ENCODE peak calls at places on chromosomes 12 and 14, in four cellular contexts. B is HL-60, Z is GM12878, O is HepG2. F is an unnamed sample.

GRCh38 chr12:32265461-32265860 is 133.9 kb upstream of the FGD4 start:
- DNase-seq in B (no peak), Z (no peak), O (no peak), F (no peak)

GRCh38 chr12:104285740-104286537 is 17.6 kb upstream of the EID3 start:
- DNase-seq in B (no peak), Z (no peak), O (no peak), F (no peak)

GRCh38 chr12:99611117-99611516 is 36.4 kb upstream of the GARIN6 start:
- DNase-seq in B (no peak), Z (no peak), O (no peak), F (no peak)

GRCh38 chr14:87813211-87813610 is 179.8 kb downstream of the GALC start:
- DNase-seq in B (no peak), Z (no peak), O (no peak), F (no peak)

GRCh38 chr12:94792690-94793089 is 142.3 kb upstream of the TMCC3 start:
- DNase-seq in B (peak), Z (no peak), O (no peak), F (no peak)

GRCh38 chr14:30779210-30779609 is 95.1 kb upstream of the COCH start:
- DNase-seq in B (no peak), Z (no peak), O (no peak), F (no peak)

GRCh38 chr12:108815875-108816594 is 41.3 kb downstream of the SSH1 start:
- DNase-seq in B (no peak), Z (no peak), O (no peak), F (no peak)

GRCh38 chr12:111766608-111767361 is at the start of gene ALDH2:
- DNase-seq in B (no peak), Z (no peak), O (peak), F (peak)

GRCh38 chr14:75884198-75884611 is 97.6 kb downstream of the TGFB3 start:
- DNase-seq in B (no peak), Z (no peak), O (no peak), F (no peak)

GRCh38 chr12:22409071-22409951 is 74.8 kb upstream of the ST8SIA1 start:
- DNase-seq in B (no peak), Z (peak), O (no peak), F (no peak)

GRCh38 chr14:102565331-102565887 is 27.0 kb upstream of the RCOR1 start:
- DNase-seq in B (peak), Z (peak), O (no peak), F (no peak)

GRCh38 chr14:35046751-35047536 is 872 bp downstream of the FAM177A1 start:
- DNase-seq in B (no peak), Z (no peak), O (peak), F (peak)

GRCh38 chr12:3795800-3796133 is 42.9 kb upstream of the CRACR2A start:
- DNase-seq in B (no peak), Z (no peak), O (no peak), F (no peak)

GRCh38 chr12:94818970-94819369 is 168.6 kb upstream of the TMCC3 start:
- DNase-seq in B (no peak), Z (no peak), O (no peak), F (no peak)

GRCh38 chr12:132178314-132178713 is 34.1 kb downstream of the NOC4L start:
- DNase-seq in B (peak), Z (no peak), O (no peak), F (no peak)

GRCh38 chr12:66740257-66740656 is 61.4 kb upstream of the GRIP1 start:
- DNase-seq in B (no peak), Z (no peak), O (no peak), F (no peak)

GRCh38 chr12:121637231-121637914 is 11.0 kb downstream of the ORAI1 start:
- DNase-seq in B (no peak), Z (no peak), O (no peak), F (no peak)

GRCh38 chr12:132550014-132550802 is 60.2 kb downstream of the LRCOL1 start:
- DNase-seq in B (no peak), Z (no peak), O (no peak), F (peak)

GRCh38 chr12:76720068-76720467 is 43.8 kb upstream of the ZDHHC17 start:
- DNase-seq in B (no peak), Z (no peak), O (no peak), F (no peak)

GRCh38 chr14:100592461-100592871 is 5.2 kb upstream of the BEGAIN start:
- DNase-seq in B (no peak), Z (no peak), O (no peak), F (no peak)

GRCh38 chr12:58459191-58459590 is 461.1 kb downstream of the LRIG3 start:
- DNase-seq in B (no peak), Z (no peak), O (no peak), F (no peak)

GRCh38 chr12:8894378-8894777 is 19.9 kb upstream of the PHC1 start:
- DNase-seq in B (no peak), Z (no peak), O (no peak), F (no peak)

GRCh38 chr14:106622200-106622745 is 1095.9 kb downstream of the TMEM121 start:
- DNase-seq in B (no peak), Z (no peak), O (no peak), F (no peak)

GRCh38 chr12:120470150-120470817 is 736 bp upstream of the SRSF9 start:
- DNase-seq in B (no peak), Z (no peak), O (peak), F (no peak)

DNA sequence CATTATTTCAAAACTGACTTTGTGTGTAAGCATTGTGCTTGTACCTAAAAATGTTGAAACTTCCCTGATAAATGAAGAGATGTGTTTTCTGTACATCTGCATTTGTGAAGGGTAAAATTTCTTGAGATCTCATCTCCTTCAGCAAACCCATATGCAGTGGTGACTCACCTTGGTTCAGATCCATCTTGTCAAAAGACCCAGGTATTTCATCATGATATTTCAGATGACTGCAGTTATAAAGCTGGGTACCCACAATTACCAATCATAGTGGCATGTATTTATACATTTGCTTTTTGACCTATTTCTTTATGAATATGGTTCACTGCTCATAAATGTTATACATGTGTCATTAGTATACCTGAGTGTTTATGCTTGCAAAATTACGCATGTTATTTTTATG is 1213.6 kb downstream of the GALC start:
- DNase-seq in B (no peak), Z (no peak), O (no peak), F (no peak)
- TF ChIP-seq GABPA in B (no peak), Z (no peak), O (no peak), F (no peak)

GRCh38 chr14:93332032-93332852 is 594 bp downstream of the BTBD7 start:
- DNase-seq in B (peak), Z (no peak), O (peak), F (peak)

GRCh38 chr14:93332853-93333630 is at the start of gene BTBD7:
- DNase-seq in B (peak), Z (peak), O (peak), F (peak)

GRCh38 chr14:93329965-93330608 is 2.7 kb downstream of the BTBD7 start:
- DNase-seq in B (no peak), Z (no peak), O (peak), F (peak)

GRCh38 chr14:93330609-93331000 is 2.2 kb downstream of the BTBD7 start:
- DNase-seq in B (no peak), Z (no peak), O (no peak), F (no peak)

GRCh38 chr14:93331375-93332031 is 1.3 kb downstream of the BTBD7 start:
- DNase-seq in B (no peak), Z (no peak), O (no peak), F (no peak)
- TF ChIP-seq GABPA in B (no peak), Z (no peak), O (no peak), F (no peak)

GRCh38 chr14:76955575-76956252 is 72.8 kb downstream of the IRF2BPL start:
- DNase-seq in B (no peak), Z (peak), O (peak), F (no peak)
- TF ChIP-seq GABPA in B (no peak), Z (no peak), O (no peak), F (no peak)

GRCh38 chr14:95432152-95433093 is 84.0 kb downstream of the SYNE3 start:
- DNase-seq in B (no peak), Z (no peak), O (peak), F (peak)

GRCh38 chr14:95428557-95428956 is 87.9 kb downstream of the SYNE3 start:
- DNase-seq in B (no peak), Z (no peak), O (no peak), F (no peak)

GRCh38 chr14:95433094-95433478 is 83.4 kb downstream of the SYNE3 start:
- DNase-seq in B (no peak), Z (no peak), O (no peak), F (no peak)

GRCh38 chr14:95434161-95434560 is 82.3 kb downstream of the SYNE3 start:
- DNase-seq in B (no peak), Z (no peak), O (no peak), F (no peak)

DNA sequence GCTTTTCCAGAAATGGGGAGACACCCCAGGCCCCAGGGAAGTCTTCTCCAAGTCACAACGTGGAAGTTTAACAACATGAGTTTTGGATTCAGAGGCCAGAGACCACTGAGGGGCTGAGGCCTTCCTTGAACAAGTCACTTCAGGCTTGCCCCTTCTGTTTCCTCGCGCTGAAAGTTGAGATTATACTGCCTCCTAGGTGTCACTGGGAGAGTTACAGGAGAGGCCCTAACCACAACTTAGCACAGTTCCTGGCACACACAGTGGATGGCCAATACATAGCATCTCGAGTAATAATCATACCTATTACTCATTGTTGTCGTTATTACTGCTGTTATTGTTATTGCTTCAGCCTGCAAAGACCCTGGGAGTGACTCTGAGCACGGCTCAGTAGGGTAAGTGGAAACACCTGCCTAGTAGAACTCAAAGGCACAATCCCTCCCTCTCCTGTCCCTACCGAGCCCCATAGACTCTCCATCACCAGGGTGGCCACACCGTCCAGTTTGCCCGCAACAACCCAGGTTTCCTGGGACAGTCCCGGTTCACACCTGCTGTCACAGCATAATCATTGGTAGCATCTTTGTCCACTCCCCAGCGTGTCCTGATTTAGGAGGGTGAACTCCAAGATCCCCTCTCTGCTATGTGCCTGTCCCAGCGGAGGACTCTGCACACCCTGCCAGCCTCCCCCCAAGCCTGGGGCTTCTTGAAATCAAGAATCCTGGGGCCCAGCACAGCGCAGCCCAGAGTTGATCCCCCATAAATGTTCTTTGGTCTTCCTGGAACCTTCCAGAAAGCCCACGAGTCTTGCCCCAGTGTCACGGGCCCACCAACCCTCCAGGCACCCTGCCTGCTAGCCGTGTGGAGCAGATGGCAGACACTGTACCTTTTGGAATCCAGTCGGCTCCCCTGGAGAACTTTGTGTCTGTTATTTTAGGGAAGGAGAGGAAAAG is 85.0 kb downstream of the SYNE3 start:
- DNase-seq in B (no peak), Z (no peak), O (no peak), F (peak)
- TF ChIP-seq GABPA in B (no peak), Z (no peak), O (no peak), F (no peak)

DNA sequence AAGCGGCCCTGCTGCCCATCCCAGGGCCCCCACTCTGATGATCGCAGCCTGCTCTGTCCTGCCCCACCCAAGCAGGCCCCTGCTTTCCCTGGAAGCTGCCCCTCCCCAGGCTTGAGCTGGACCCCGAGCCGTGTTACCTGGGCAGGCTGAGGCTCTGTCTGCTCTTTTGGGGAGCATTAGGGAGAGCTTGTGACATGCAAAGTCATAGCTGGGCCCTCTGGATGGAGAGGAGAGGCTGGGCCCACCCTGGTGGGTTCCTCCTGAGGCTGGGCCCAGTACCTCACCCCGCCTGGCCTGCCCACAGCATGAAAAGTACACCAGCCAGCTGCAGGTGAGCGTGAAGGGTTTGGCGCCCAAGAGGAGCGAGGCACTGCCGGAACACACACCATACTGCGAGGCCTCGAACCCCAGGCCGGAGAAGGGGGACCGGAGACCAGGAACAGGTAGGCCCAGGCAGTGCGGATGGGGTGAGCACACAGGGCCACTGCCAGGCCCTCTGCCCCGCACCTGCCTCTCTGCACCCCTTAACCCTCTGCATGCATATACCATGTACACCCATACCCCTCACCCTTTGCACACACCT is 15.0 kb downstream of the CEP170B start:
- DNase-seq in B (no peak), Z (no peak), O (no peak), F (no peak)
- TF ChIP-seq GABPA in B (no peak), Z (no peak), O (no peak), F (no peak)

GRCh38 chr12:1300460-1300859 is 293.9 kb downstream of the FBXL14 start:
- DNase-seq in B (no peak), Z (no peak), O (no peak), F (no peak)
- TF ChIP-seq GABPA in B (no peak), Z (no peak), O (no peak), F (no peak)

GRCh38 chr12:100851637-100852036 is 57.1 kb downstream of the ANO4 start:
- DNase-seq in B (no peak), Z (no peak), O (no peak), F (no peak)
- TF ChIP-seq GABPA in B (no peak), Z (no peak), O (no peak), F (no peak)

GRCh38 chr14:89743828-89744227 is 210.7 kb downstream of the EFCAB11 start:
- DNase-seq in B (no peak), Z (no peak), O (no peak), F (no peak)

GRCh38 chr14:89748004-89748403 is 206.5 kb downstream of the EFCAB11 start:
- DNase-seq in B (no peak), Z (no peak), O (no peak), F (no peak)

GRCh38 chr14:89747146-89747545 is 207.4 kb downstream of the EFCAB11 start:
- DNase-seq in B (no peak), Z (no peak), O (no peak), F (no peak)

GRCh38 chr14:89746135-89746534 is 208.4 kb downstream of the EFCAB11 start:
- DNase-seq in B (no peak), Z (no peak), O (no peak), F (no peak)

GRCh38 chr14:89746654-89747053 is 207.9 kb downstream of the EFCAB11 start:
- DNase-seq in B (no peak), Z (no peak), O (no peak), F (no peak)
- TF ChIP-seq GABPA in B (no peak), Z (no peak), O (no peak), F (no peak)

GRCh38 chr12:19671695-19672094 is 232.4 kb downstream of the AEBP2 start:
- DNase-seq in B (no peak), Z (no peak), O (no peak), F (no peak)
- TF ChIP-seq GABPA in B (no peak), Z (no peak), O (no peak), F (no peak)

GRCh38 chr12:101566318-101566717 is 28.5 kb upstream of the MYBPC1 start:
- DNase-seq in B (no peak), Z (no peak), O (peak), F (no peak)
- TF ChIP-seq GABPA in B (no peak), Z (no peak), O (no peak), F (no peak)

F was measured in K562.